ENCODE peak calls at places on chromosomes 12 and 14, in seven cellular contexts. U is uterus; K is right cardiac atrium; T is psoas muscle; Y is CD4-positive, CD25-positive, alpha-beta regulatory T cell; F is heart right ventricle; X is DND-41. N is an unnamed sample.

GRCh38 chr14:62015945-62016344 is 253.7 kb downstream of the SNAPC1 start:
- DNase-seq in T (no peak), Y (no peak), X (no peak), U (no peak), F (no peak), K (no peak), N (no peak)

GRCh38 chr14:35213869-35214387 is 78.3 kb upstream of the PSMA6 start:
- DNase-seq in X (no peak), F (no peak), K (no peak), T (no peak), U (no peak), Y (no peak), N (no peak)

GRCh38 chr12:132152921-132153321 is 8.7 kb downstream of the NOC4L start:
- DNase-seq in Y (no peak), K (peak; percentile 55), X (no peak), U (no peak), F (peak; percentile 10), T (peak; percentile 45), N (no peak)

GRCh38 chr12:14946856-14947255 is 8.5 kb upstream of the ERP27 start:
- DNase-seq in T (no peak), K (no peak), Y (no peak), F (no peak), U (no peak), X (no peak), N (no peak)

GRCh38 chr12:56953314-56953713 is 4.1 kb downstream of the RDH16 start:
- DNase-seq in K (no peak), F (no peak), Y (no peak), X (no peak), T (no peak), U (no peak), N (no peak)

GRCh38 chr14:69398053-69398817 is at the start of the genes ERH and SLC39A9:
- DNase-seq in U (peak; percentile 94), Y (peak; percentile 97), T (peak; percentile 98), X (peak; percentile 95), F (peak; percentile 95), K (peak; percentile 98), N (peak; percentile 96)

GRCh38 chr12:128830505-128830893 is 6.7 kb upstream of the SLC15A4 start:
- DNase-seq in F (no peak), K (no peak), T (no peak), X (no peak), U (no peak), Y (no peak), N (no peak)

GRCh38 chr12:49933793-49934192 is 16.7 kb upstream of the AQP2 start:
- DNase-seq in X (no peak), Y (no peak), U (no peak), F (no peak), T (no peak), K (no peak), N (no peak)

GRCh38 chr12:14768823-14769405 is 34.4 kb downstream of the WBP11 start:
- DNase-seq in T (no peak), Y (no peak), X (no peak), U (peak; percentile 17), F (no peak), K (no peak), N (no peak)

GRCh38 chr12:59393506-59393905 is 202.3 kb upstream of the SLC16A7 start:
- DNase-seq in F (no peak), X (no peak), Y (no peak), U (no peak), T (no peak), K (no peak), N (no peak)

GRCh38 chr12:116633515-116633914 is 74.3 kb downstream of the MAP1LC3B2 start:
- DNase-seq in X (no peak), Y (no peak), F (no peak), T (no peak), U (no peak), K (no peak), N (no peak)

GRCh38 chr12:27922591-27923139 is 49.9 kb downstream of the PTHLH start:
- DNase-seq in Y (no peak), X (no peak), T (no peak), F (no peak), K (no peak), U (no peak), N (no peak)

GRCh38 chr12:106782619-106783018 is 8.1 kb downstream of the RIC8B start:
- DNase-seq in U (no peak), X (no peak), Y (no peak), T (no peak), K (no peak), F (no peak), N (no peak)

GRCh38 chr12:3251067-3251466 is 173.9 kb downstream of the TSPAN9 start:
- DNase-seq in U (no peak), X (no peak), F (no peak), Y (no peak), T (peak; percentile 74), K (peak; percentile 57), N (no peak)

GRCh38 chr12:1071182-1071581 is 80.2 kb downstream of the ERC1 start:
- DNase-seq in U (no peak), T (no peak), Y (no peak), K (no peak), X (no peak), F (no peak), N (no peak)

GRCh38 chr12:106108187-106108816 is 30.5 kb downstream of the NUAK1 start:
- DNase-seq in U (no peak), Y (no peak), X (no peak), F (no peak), T (no peak), K (no peak), N (no peak)

GRCh38 chr12:30796891-30797371 is 42.2 kb upstream of the CAPRIN2 start:
- DNase-seq in F (no peak), T (no peak), U (no peak), K (no peak), X (no peak), Y (no peak), N (no peak)

GRCh38 chr12:45518516-45519235 is 210.8 kb upstream of the ARID2 start:
- DNase-seq in T (no peak), Y (peak; percentile 56), U (no peak), X (no peak), F (no peak), K (no peak), N (peak; percentile 68)

GRCh38 chr14:59870277-59871165 is at the start of gene RTN1:
- DNase-seq in F (peak; percentile 59), X (no peak), Y (no peak), K (peak; percentile 87), T (peak; percentile 73), U (peak; percentile 20), N (no peak)

DNA sequence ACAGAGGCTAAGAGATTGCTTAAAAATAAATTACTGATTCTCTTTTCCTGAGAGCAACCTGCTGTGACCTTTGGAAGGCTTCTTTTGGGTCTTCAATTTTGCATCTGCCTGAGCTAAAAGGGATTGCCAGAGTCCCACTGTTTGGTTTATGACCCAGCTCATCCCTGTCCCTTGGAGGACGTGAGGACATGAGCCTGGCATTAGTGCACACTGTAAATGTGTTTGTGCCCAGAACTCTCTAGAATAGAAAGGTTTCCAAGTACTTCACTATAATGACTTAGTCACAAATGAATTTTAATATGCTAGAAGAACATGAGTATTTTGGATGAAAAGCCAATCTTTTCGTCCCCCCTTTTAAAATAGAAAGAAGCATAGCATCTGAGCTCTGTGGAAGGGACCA is 47.1 kb upstream of the CDKN3 start:
- DNase-seq in U (no peak), F (no peak), K (no peak), X (no peak), T (no peak), Y (no peak), N (no peak)
- H3K4me3 ChIP-seq in U (no peak overlapping the region), F (peak overlapping the region; percentile 9), K (no peak overlapping the region), X (no peak overlapping the region), T (peak overlapping the region; percentile 36), Y (no peak overlapping the region), N (no peak overlapping the region)

GRCh38 chr12:111664510-111664909 is 21.2 kb downstream of the BRAP start:
- DNase-seq in T (no peak), U (no peak), K (no peak), X (no peak), Y (no peak), F (no peak), N (no peak)

DNA sequence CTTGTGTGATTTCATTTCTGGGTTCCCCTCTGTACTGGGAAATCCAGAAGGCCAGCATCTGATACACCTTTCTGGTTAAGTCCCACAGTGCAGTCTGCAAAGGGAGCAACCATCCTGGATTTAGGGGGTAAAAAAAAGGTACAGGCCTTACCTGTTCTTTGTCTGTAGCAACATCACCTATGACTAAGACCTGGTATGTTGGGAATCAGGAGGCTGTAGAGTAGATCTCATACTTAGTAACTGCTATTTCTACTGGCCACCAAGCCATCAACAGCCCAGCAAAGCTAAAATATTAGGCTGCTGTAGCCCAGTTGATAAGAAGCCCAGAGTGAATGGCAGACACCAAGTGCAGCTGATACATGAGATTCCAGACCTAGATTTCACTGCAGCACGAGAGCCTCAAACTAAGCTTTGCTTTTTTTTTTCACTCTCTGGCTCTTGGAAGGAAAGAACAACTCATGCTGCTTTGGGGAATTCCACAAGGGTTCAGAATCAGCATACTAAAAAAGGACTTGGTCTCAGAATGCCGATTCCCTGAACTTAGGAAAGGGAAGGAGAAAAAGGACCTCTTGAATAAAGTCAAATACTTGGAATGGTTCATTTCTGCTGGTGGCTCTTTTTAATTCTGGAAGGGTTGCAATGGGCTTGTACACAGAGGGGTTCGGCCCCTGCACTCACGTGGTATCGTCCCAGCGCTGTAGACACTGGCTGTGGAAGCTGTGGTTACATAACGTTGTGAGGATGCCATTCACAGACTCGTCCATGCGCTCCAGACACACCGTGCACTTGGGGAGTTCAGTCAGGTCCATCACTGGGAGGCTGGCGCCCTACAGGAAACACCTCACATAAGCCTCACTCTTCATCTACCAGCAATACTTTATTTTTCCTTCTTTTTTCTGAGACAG is 20.5 kb downstream of the BRAP start:
- DNase-seq in X (no peak), Y (no peak), K (no peak), U (no peak), F (no peak), T (no peak), N (no peak)
- H3K27ac ChIP-seq in X (no peak overlapping the region), Y (no peak overlapping the region), K (no peak overlapping the region), U (no peak overlapping the region), F (no peak overlapping the region), T (no peak overlapping the region), N (no peak overlapping the region)

GRCh38 chr12:8813963-8814362 is 8.5 kb upstream of the A2ML1 start:
- DNase-seq in U (no peak), K (no peak), F (no peak), Y (no peak), X (no peak), T (no peak), N (no peak)
- H3K4me3 ChIP-seq in U (no peak overlapping the region), K (no peak overlapping the region), F (no peak overlapping the region), Y (no peak overlapping the region), X (no peak overlapping the region), T (no peak overlapping the region), N (no peak overlapping the region)

GRCh38 chr12:124379938-124380754 is 85.3 kb downstream of the RFLNA start:
- DNase-seq in X (no peak), T (peak; percentile 85), U (peak; percentile 81), K (peak; percentile 87), F (peak; percentile 62), Y (no peak), N (no peak)
- H3K27ac ChIP-seq in X (no peak overlapping the region), T (peak overlapping the region; percentile 96), U (peak overlapping the region; percentile 87), K (peak overlapping the region; percentile 65), F (peak overlapping the region; percentile 85), Y (no peak overlapping the region), N (no peak overlapping the region)

N was measured in CD4-positive, alpha-beta memory T cell.